ENCODE peak calls at places on chromosomes 1 and 21, in six cellular contexts. A is IMR-90, N is neuronal stem cell, E is mesendoderm, R is mesenchymal stem cell, Q is H1. J is an unnamed sample.

GRCh38 chr1:207868769-207869721 is 41.9 kb downstream of the CD34 start:
- DNase-seq in R (peak), E (peak), A (peak), N (peak), Q (peak), J (peak)

GRCh38 chr1:152679454-152679853 is 4.4 kb downstream of the LCE2C start:
- DNase-seq in R (no peak), Q (no peak), A (no peak), N (no peak), E (no peak), J (no peak)

GRCh38 chr1:101907264-101907663 is 89.5 kb downstream of the OLFM3 start:
- DNase-seq in E (peak), N (no peak), Q (no peak), R (no peak), A (no peak), J (no peak)

GRCh38 chr1:231138221-231138620 is 23.6 kb upstream of the TRIM67 start:
- DNase-seq in N (no peak), Q (no peak), E (no peak), A (no peak), R (no peak), J (no peak)

GRCh38 chr1:38194486-38194885 is 147.9 kb upstream of the POU3F1 start:
- DNase-seq in N (no peak), Q (no peak), E (peak), R (no peak), A (no peak), J (no peak)

GRCh38 chr1:19762175-19762779 is 37.4 kb downstream of the TMCO4 start:
- DNase-seq in A (peak), N (peak), E (peak), Q (no peak), R (peak), J (peak)

GRCh38 chr1:66831529-66832239 is 30.6 kb upstream of the INSL5 start:
- DNase-seq in R (no peak), E (no peak), A (peak), Q (no peak), N (no peak), J (no peak)

GRCh38 chr1:53127546-53127945 is 14.9 kb downstream of the SLC1A7 start:
- DNase-seq in R (no peak), Q (no peak), E (no peak), N (no peak), A (peak), J (no peak)

GRCh38 chr1:236576004-236576403 is 28.3 kb downstream of the HEATR1 start:
- DNase-seq in A (peak), N (no peak), R (peak), E (no peak), Q (no peak), J (no peak)

DNA sequence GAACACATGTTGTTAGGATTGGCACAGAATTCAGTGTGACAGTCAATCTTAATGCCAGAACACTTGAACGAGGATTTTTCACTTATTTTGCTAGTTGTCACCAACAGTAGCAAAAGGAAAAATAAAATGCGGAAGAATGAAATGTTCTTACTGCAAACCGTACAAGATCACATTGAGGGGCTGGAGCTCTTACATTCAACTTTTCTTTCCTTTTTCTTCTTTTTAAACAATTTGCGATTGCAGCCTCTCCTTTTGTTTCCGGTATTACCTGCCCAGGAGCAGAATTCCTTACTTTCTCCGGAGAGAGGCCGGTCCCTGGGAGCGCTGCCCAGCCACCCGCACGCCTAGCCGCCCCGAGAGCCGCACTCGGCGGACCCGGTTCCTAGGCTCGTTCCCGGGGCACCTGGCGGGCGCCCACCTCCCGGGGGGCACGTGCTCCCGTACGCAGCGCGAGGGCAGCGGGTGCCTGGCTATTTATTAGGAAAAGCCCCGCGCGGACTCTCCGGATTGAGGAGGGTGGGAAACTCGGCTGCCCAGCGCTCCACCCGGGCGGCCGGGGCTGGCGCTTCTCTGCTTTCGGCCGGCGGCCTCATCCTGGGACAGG is 1.2 kb upstream of the CAMTA1 start:
- DNase-seq in Q (no peak), R (no peak), N (no peak), E (no peak), A (no peak), J (no peak)
- H2BK120ac ChIP-seq in Q (no peak), R (peak), N (no peak), E (no peak), A (peak), J (no peak)

GRCh38 chr21:26626187-26626586 is 53.1 kb upstream of the CYYR1 start:
- DNase-seq in R (no peak), Q (no peak), N (no peak), A (no peak), E (no peak), J (no peak)
- H2BK15ac ChIP-seq in R (no peak), Q (no peak), N (no peak), A (no peak), E (no peak), J (no peak)

GRCh38 chr1:16438516-16438915 is 1.3 kb upstream of the SPATA21 start:
- DNase-seq in A (no peak), N (no peak), R (no peak), E (no peak), Q (no peak), J (no peak)

GRCh38 chr1:16441312-16441641 is 753 bp downstream of the NECAP2 start:
- DNase-seq in E (peak), Q (no peak), A (no peak), R (no peak), N (no peak), J (no peak)

GRCh38 chr1:16440150-16440479 is 409 bp upstream of the NECAP2 start:
- DNase-seq in A (no peak), N (no peak), E (no peak), Q (no peak), R (no peak), J (no peak)

GRCh38 chr1:16442273-16442672 is 1.7 kb downstream of the NECAP2 start:
- DNase-seq in Q (no peak), A (no peak), R (no peak), E (no peak), N (no peak), J (no peak)

GRCh38 chr1:16440480-16441311 is at the start of gene NECAP2:
- DNase-seq in E (peak), A (peak), R (peak), Q (peak), N (peak), J (peak)
- H4K8ac ChIP-seq in E (no peak), A (peak), R (peak), Q (peak), N (peak), J (no peak)

DNA sequence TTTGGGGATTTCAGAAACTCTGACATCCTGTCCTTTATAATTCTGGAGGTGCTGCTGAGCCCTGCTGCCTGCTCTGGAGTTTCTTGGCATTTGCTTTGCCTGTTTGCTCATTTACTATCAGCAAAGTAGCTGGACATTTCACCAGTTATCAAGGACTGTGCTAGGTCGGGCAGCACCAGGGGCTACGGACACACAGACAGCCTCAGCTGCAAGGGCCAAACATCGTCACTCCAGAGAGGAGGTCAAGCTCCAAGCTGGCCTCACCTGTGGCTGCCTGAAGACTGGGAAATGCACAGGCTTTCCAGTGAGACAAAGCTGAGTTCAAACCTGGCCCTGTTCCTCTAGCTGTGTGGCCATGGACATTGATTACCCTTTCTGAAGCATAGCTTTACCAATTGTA is 143.7 kb downstream of the LRIG2 start:
- DNase-seq in Q (no peak), N (no peak), E (no peak), R (no peak), A (no peak), J (no peak)
- H2BK120ac ChIP-seq in Q (peak), N (no peak), E (peak), R (no peak), A (no peak), J (no peak)

J was measured in H9.